ENCODE peak calls at places on chromosomes 1 and 21, in ten cellular contexts. P is adrenal gland, M is body of pancreas, K is heart left ventricle, V is K562, F is HepG2, B is esophagus muscularis mucosa, Q is tibial nerve, E is gastrocnemius medialis, J is Peyer's patch. L is an unnamed sample.

GRCh38 chr1:247487057-247487456 is 29.2 kb upstream of the OR2B11 start:
- DNase-seq in P (no peak), M (no peak), K (no peak), V (peak), F (peak), B (no peak), Q (peak), E (no peak), J (no peak), L (no peak)

GRCh38 chr1:47137178-47137577 is at the start of gene CYP4A22:
- DNase-seq in P (no peak), M (no peak), K (no peak), V (no peak), F (no peak), B (no peak), Q (no peak), E (no peak), J (no peak), L (no peak)

GRCh38 chr1:200436436-200436835 is 26.6 kb upstream of the ZNF281 start:
- DNase-seq in P (no peak), M (no peak), K (no peak), V (no peak), F (no peak), B (no peak), Q (no peak), E (no peak), J (no peak), L (no peak)

GRCh38 chr1:220956861-220957605 is 77.8 kb downstream of the HLX start:
- DNase-seq in P (peak), M (no peak), K (no peak), V (no peak), F (no peak), B (no peak), Q (no peak), E (no peak), J (no peak), L (no peak)

GRCh38 chr1:180837025-180837424 is 75.7 kb upstream of the KIAA1614 start:
- DNase-seq in P (no peak), M (no peak), K (no peak), V (no peak), F (no peak), B (no peak), Q (no peak), E (no peak), J (no peak), L (no peak)

GRCh38 chr1:178052650-178053461 is 41.0 kb upstream of the RASAL2 start:
- DNase-seq in P (no peak), M (no peak), K (no peak), V (no peak), F (peak), B (no peak), Q (no peak), E (no peak), J (no peak), L (no peak)

GRCh38 chr1:56054959-56055358 is 524.4 kb downstream of the PLPP3 start:
- DNase-seq in P (no peak), M (no peak), K (no peak), V (no peak), F (no peak), B (no peak), Q (no peak), E (no peak), J (no peak), L (no peak)

GRCh38 chr1:219039755-219040154 is 133.9 kb upstream of the LYPLAL1 start:
- DNase-seq in P (no peak), M (no peak), K (no peak), V (no peak), F (no peak), B (no peak), Q (no peak), E (no peak), J (no peak), L (no peak)

GRCh38 chr1:178665579-178665978 is 59.5 kb upstream of the RALGPS2 start:
- DNase-seq in P (no peak), M (no peak), K (no peak), V (no peak), F (no peak), B (no peak), Q (no peak), E (no peak), J (no peak), L (no peak)

GRCh38 chr1:156806512-156807440 is 9.9 kb downstream of the SH2D2A start:
- DNase-seq in P (no peak), M (no peak), K (no peak), V (no peak), F (no peak), B (no peak), Q (no peak), E (no peak), J (no peak), L (no peak)

GRCh38 chr1:39189592-39190041 is 14.9 kb upstream of the MACF1 start:
- DNase-seq in P (no peak), M (no peak), K (no peak), V (no peak), F (peak), B (no peak), Q (no peak), E (no peak), J (no peak), L (no peak)

GRCh38 chr1:222654849-222655248 is 37.0 kb downstream of the MIA3 start:
- DNase-seq in P (peak), M (no peak), K (no peak), V (no peak), F (no peak), B (no peak), Q (peak), E (no peak), J (no peak), L (no peak)
- TF ChIP-seq CTCF in P (no peak), M (no peak), K (no peak), V (no peak), F (no peak), B (no peak), Q (no peak), E (no peak), J (peak), L (no peak)

DNA sequence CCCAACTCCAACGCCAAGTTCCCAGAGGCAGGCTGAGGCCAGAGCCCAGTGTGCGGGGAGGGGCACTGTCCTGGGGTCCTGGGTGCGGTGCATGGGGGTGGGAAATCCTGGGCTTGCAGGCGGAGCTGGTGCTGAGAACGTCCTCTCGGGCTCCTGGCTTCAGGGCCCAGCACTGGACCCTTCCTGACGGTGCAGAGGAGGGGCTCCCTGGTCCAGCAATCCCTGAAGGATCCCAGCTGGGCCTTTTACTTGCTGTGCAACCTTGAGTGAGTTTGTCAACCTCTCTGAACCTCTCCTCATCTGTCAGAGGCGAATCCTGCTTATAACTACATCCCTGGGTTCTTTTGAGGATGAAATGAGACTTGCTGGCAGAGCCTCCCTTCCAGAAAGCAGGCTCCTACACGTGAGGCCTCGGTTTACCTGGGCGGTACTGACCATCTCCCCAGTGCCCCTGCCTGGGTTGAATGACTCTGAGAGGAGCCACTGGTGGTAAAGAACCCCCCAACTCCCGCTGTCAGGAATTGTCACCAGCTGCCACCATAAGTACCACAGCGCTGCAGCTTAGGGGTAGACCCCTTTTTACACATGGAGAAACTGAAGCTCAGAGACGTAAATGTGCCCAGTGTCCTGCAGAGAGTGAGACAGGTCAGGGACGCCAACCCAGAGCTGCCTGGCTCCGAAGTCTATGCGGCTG is 77.3 kb downstream of the DHRS3 start:
- DNase-seq in P (no peak), M (no peak), K (no peak), V (no peak), F (no peak), B (peak), Q (no peak), E (no peak), J (no peak), L (no peak)
- H3K27ac ChIP-seq in P (no peak), M (no peak), K (peak), V (peak), F (no peak), B (peak), Q (peak), E (peak), J (peak), L (peak)

DNA sequence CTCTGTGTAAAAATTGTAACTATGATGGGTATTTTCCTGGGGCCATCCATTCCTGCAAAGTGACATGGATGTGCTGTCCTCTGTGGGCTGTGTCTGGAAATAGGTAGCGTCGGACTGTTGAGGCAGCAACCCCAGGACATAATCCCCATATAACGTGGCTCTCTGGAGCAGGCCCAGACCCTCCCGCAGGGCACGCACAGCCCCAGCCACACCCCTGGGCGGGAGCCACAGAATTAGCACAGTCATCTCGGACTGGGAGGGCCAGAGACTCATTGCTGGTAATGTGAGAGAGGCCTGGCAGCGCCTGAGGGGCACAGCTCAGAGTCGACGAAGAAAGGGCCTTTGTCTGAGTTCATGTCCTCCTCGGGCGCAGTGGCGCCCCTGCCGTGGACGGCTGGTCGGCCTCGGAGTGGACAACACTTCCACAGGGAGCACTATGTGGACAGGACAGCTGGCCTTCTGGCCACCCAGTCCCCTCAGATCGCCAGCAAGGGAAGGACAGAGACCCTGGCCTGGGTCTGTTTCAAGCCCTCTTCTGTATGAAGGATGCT is 20.1 kb downstream of the SIM2 start:
- DNase-seq in P (no peak), M (no peak), K (no peak), V (no peak), F (peak), B (no peak), Q (no peak), E (no peak), J (peak), L (no peak)
- TF ChIP-seq POLR2A in P (no peak), M (no peak), K (no peak), V (no peak), F (no peak), B (no peak), Q (no peak), E (no peak), J (peak), L (no peak)

GRCh38 chr1:71311396-71311795 is 230.6 kb upstream of the ZRANB2 start:
- DNase-seq in P (no peak), M (no peak), K (no peak), V (no peak), F (no peak), B (no peak), Q (no peak), E (no peak), J (no peak), L (no peak)
- TF ChIP-seq CTCF in P (no peak), M (no peak), K (no peak), V (no peak), F (no peak), B (no peak), Q (no peak), E (no peak), J (no peak), L (no peak)

GRCh38 chr1:212283741-212284140 is 1.5 kb upstream of the PPP2R5A start:
- DNase-seq in P (no peak), M (no peak), K (no peak), V (no peak), F (no peak), B (no peak), Q (no peak), E (no peak), J (no peak), L (no peak)
- H3K27ac ChIP-seq in P (no peak), M (peak), K (no peak), V (peak), F (peak), B (no peak), Q (no peak), E (no peak), J (no peak), L (no peak)

DNA sequence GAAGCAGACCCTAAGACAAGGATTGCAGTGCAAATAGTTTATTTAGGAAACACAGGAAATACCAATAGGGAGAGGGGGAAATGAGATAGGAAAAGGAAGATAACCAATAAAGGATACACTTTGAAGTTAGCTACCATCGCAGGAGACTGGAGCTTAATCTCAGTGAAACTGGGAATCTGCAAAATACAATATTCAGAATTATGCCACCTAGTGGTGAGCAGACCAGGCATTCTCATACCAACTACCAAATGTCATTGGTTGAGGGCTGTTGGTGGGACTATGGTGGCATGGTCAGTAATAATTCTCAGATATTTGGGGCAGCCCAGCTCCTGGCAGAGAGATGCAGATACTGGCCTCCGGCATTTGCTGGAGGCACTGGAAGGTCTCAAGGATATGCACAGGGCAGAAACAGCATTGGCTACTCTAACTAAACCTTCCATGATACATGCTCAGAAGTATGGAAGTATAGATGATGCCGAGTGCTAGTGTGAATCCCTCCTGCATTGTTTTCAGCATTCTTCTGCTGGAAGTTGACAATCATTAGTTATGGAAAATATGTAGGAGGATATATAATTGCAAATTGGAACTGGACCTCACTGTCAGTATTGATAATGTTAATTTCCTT is 11.8 kb upstream of the ZFP69B start:
- DNase-seq in P (no peak), M (peak), K (no peak), V (peak), F (peak), B (no peak), Q (peak), E (no peak), J (no peak), L (no peak)
- TF ChIP-seq POLR2A in P (no peak), M (no peak), K (no peak), V (no peak), F (no peak), B (no peak), Q (no peak), E (no peak), J (no peak), L (no peak)